ENCODE peak calls at places on chromosomes 7 and 10, in nine cellular contexts. I is ovary, A is tibial nerve, F is sigmoid colon, K is adrenal gland, U is transverse colon, J is body of pancreas, V is vagina, L is HepG2. G is an unnamed sample.

GRCh38 chr7:82805527-82805960 is 357.1 kb downstream of the PCLO start:
- DNase-seq in I (no peak), K (no peak), L (peak; percentile 1), J (no peak), A (no peak), F (no peak), U (no peak), V (no peak), G (no peak)

GRCh38 chr10:17805921-17806577 is 3.1 kb upstream of the MRC1 start:
- DNase-seq in F (no peak), A (no peak), J (no peak), U (no peak), I (no peak), L (no peak), V (no peak), K (no peak), G (no peak)

GRCh38 chr10:119025336-119025735 is 4.2 kb upstream of the NANOS1 start:
- DNase-seq in V (no peak), K (peak; percentile 35), F (peak; percentile 93), A (no peak), J (peak; percentile 85), I (peak; percentile 56), L (peak; percentile 40), U (peak; percentile 44), G (no peak)

GRCh38 chr10:116555882-116556281 is 10.2 kb downstream of the PNLIP start:
- DNase-seq in L (no peak), J (no peak), U (no peak), F (no peak), V (no peak), K (no peak), I (no peak), A (no peak), G (no peak)

GRCh38 chr7:38727184-38727940 is 96.2 kb upstream of the AMPH start:
- DNase-seq in A (no peak), J (no peak), L (no peak), K (no peak), F (no peak), U (no peak), I (no peak), V (no peak), G (no peak)

GRCh38 chr7:72603073-72603472 is 190.9 kb upstream of the CALN1 start:
- DNase-seq in J (no peak), L (no peak), I (no peak), V (no peak), K (no peak), U (no peak), F (no peak), A (no peak), G (no peak)

GRCh38 chr10:128040681-128041080 is 85.5 kb downstream of the MKI67 start:
- DNase-seq in A (no peak), K (no peak), F (peak; percentile 37), V (no peak), J (no peak), I (no peak), U (no peak), L (no peak), G (peak; percentile 73)

GRCh38 chr10:124296121-124296812 is 122.5 kb downstream of the OAT start:
- DNase-seq in U (no peak), F (peak; percentile 44), V (peak; percentile 87), L (no peak), K (no peak), I (peak; percentile 29), J (no peak), A (no peak), G (no peak)

GRCh38 chr10:13346280-13346819 is 1.7 kb downstream of the SEPHS1 start:
- DNase-seq in J (no peak), U (peak; percentile 25), I (no peak), L (no peak), K (peak; percentile 46), F (peak; percentile 77), A (no peak), V (no peak), G (no peak)

GRCh38 chr10:13347235-13348156 is 597 bp downstream of the SEPHS1 start:
- DNase-seq in L (peak; percentile 46), U (peak; percentile 87), V (no peak), F (peak; percentile 90), I (peak; percentile 91), K (peak; percentile 87), J (peak; percentile 87), A (peak; percentile 65), G (peak; percentile 96)

GRCh38 chr10:13349776-13350274 is 1.7 kb upstream of the SEPHS1 start:
- DNase-seq in J (peak; percentile 44), L (no peak), A (peak; percentile 29), V (no peak), F (peak; percentile 83), U (peak; percentile 76), K (peak; percentile 58), I (peak; percentile 63), G (peak; percentile 85)

GRCh38 chr10:13346912-13347234 is 1.2 kb downstream of the SEPHS1 start:
- DNase-seq in F (no peak), A (no peak), V (no peak), L (no peak), J (peak; percentile 21), K (no peak), U (no peak), I (peak; percentile 52), G (no peak)

DNA sequence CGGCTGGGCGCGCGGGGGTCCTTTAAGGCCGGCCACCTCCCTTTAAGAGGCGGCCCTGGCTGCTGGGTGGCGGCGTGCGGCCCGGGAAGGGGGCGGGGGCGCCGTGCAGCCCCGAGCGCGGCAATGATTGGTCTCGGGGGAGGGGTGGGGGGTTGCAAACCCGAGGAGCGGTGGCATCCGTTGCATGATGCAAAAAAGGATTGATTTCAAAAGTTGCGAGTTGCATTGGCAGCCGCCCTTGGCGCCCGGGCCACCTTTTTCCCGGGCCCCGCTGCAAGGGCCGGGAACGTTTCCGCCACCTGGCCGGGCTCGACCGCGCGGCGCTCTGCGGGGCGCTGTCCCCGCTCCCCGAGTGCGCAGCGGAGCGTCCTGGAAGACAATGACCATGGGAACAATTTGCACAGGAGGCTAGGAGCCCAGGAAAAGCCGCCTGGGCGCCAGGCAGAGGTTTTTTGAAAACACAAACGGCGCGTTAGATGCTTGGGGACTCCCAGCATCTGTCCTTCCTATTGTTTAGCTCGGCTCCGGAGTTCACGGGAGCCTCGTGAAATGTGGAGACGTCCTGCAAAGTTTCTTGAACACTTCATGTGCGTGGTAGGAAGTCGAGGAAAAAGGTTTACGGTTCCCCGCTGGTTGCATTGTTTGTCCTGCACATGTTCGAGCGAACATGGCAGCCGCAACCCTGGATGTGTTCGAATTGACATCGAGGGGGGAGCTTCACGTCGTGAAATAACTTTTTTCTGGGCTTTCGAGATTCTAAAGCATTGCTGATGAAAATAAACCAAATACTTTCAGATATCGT is at the start of gene SEPHS1:
- DNase-seq in J (peak; percentile 81), K (peak; percentile 83), U (peak; percentile 78), A (peak; percentile 23), F (peak; percentile 84), L (peak; percentile 75), I (peak; percentile 78), V (no peak), G (peak; percentile 93)
- TF ChIP-seq POLR2A in J (peak; percentile 62), K (peak; percentile 51), U (peak; percentile 52), A (no peak), F (no peak), L (peak; percentile 57), I (no peak), V (no peak), G (no peak)

DNA sequence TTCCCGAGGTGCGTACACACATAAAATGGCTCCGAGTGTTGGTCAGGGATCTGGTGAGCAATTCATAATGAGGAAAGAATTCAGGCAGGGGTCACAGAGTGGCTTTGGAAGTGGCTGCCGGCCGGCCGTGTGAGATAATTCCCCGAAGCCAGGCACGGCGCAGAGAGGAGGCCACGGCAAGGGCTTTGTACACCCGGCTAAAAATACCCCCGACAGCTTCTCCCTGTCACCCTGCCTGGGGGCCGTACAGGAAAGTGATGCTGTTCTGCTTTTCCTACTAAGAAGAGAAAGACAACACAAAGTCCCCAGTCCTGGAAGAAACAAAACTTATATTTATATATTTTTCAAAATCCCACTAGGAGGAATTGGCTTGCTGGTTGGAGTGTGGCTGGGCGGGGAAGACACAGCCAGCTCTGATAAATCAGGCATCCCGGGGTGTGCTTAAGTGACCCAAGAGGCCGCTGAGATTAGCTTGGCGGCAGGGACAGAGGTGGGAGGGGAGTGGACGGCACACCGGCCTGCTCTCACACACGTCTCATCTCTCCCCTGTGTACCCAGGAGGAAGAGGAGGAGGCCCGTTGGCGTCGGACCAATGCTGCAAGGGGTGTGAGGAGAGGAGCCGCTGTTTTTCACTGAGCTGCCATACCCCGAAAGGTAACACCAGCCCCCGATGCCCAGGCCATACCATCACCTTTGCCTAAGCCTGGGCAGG is 70.5 kb downstream of the ZMIZ1 start:
- DNase-seq in A (peak; percentile 27), I (peak; percentile 86), V (no peak), L (no peak), J (no peak), F (peak; percentile 89), K (no peak), U (peak; percentile 45), G (no peak)
- H3K4me1 ChIP-seq in A (peaks cover 43% of the 10 kb centered on the region), I (peaks cover 43% of the 10 kb centered on the region), V (peaks cover 97% of the 10 kb centered on the region), L (peaks cover 29% of the 10 kb centered on the region), J (peaks cover 39% of the 10 kb centered on the region), F (peaks cover 83% of the 10 kb centered on the region), K (peaks cover 74% of the 10 kb centered on the region), U (peaks cover 32% of the 10 kb centered on the region), G (peaks cover 100% of the 10 kb centered on the region)

DNA sequence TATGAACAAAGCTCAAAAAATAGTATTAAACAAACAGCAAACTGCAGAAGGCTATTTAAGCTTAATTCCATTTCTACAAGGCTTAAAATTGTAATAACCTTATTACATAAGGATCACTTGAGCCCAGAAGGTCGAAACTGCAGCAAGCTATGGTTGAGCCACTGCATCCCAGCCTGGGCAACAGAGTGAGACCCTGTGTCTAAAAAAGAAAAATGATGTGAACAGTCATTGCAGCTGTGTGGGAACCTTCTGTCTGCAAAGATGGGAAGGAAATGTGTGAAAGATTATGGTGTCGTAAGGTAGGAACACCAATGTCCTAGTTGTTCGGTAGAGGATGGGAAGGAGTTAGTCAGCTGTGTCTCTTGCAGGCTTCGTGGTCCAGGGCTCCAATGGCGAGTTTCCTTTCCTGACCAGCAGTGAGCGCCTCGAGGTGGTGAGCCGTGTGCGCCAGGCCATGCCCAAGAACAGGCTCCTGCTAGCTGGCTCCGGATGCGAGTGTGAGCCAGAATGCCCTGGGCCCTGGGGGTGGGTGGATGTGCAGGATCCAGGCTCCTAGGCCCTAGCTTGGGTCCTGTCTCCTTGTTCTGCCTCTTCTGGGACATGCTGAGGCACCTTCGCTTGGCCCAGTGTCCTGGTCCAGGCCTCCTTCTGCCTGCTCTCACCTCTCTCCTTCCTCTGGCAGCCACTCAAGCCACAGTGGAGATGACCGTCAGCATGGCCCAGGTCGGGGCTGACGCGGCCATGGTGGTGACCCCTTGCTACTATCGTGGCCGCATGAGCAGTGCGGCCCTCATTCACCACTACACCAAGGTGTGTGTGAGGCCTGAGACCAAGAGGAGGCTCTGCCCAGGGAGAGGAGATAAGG is 9.1 kb downstream of the C10orf62 start:
- DNase-seq in V (no peak), U (no peak), F (no peak), J (no peak), A (no peak), L (no peak), I (no peak), K (no peak), G (no peak)
- H3K27ac ChIP-seq in V (no peak overlapping the region), U (no peak overlapping the region), F (no peak overlapping the region), J (no peak overlapping the region), A (no peak overlapping the region), L (no peak overlapping the region), I (no peak overlapping the region), K (no peak overlapping the region), G (no peak overlapping the region)

GRCh38 chr10:125720002-125720382 is 483 bp downstream of the EDRF1 start:
- DNase-seq in F (no peak), I (no peak), A (no peak), J (no peak), U (no peak), V (no peak), L (peak; percentile 7), K (no peak), G (no peak)

GRCh38 chr10:125721035-125721434 is 1.5 kb downstream of the EDRF1 start:
- DNase-seq in I (no peak), F (no peak), U (no peak), J (no peak), V (no peak), L (no peak), A (no peak), K (no peak), G (no peak)

GRCh38 chr10:125722811-125723210 is 3.3 kb downstream of the EDRF1 start:
- DNase-seq in L (no peak), K (no peak), V (no peak), I (no peak), U (no peak), J (no peak), A (no peak), F (no peak), G (no peak)

DNA sequence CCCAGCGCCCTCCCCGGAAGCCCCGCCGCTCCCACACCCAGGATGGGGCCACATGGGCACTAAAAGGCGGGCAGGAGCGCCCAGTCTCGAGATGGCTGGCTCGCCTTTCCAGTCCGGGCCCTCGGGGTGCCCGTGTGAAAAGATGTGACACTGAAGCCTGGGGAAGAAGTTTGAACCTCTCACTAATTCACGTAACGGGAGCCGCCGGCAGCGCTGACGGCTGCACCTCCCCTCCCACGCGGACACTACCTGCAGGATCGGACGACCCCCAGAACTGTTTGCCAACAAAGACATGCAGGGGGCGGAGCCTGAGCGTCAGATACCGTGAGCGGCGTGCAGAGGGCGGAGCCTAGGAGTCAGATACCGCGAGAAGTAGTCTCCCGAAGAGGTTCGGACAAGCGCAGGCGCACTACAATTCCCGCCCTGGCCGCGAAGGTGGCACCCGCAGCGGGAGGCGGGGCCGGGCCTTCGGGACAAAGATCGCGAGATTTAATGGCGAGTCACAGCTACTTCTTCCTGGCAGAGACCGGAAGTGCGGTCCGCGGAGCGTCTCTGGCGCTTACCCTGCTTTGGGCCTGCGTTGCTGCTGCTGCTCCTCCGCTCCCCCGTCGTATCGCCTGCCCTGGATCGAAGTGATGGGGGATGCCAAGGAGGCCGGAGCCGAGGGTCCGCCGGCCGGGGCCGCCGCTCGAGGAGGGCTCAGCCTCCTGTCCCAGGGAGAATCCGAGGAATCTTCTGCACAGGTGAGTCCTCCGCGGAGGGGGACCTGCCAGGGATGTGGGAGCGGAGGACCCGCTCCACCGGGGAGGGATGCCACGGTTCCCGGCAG is at the start of gene EDRF1:
- DNase-seq in I (peak; percentile 100), A (peak; percentile 97), U (peak; percentile 99), V (peak; percentile 98), F (peak; percentile 99), L (peak; percentile 97), K (peak; percentile 99), J (peak; percentile 99), G (peak; percentile 99)
- TF ChIP-seq POLR2A in I (peak; percentile 78), A (peak; percentile 35), U (peak; percentile 89), V (peak; percentile 50), F (peak; percentile 81), L (peak; percentile 96), K (peak; percentile 73), J (peak; percentile 92), G (no peak)